ENCODE peak calls at places on chromosomes 16 and 17, in five cellular contexts. E, G, L, M and P are unnamed samples.

GRCh38 chr16:3058173-3059030 is 7.0 kb upstream of the IL32 start:
- DNase-seq in E (peak; percentile 15), G (no peak), L (no peak), M (no peak), P (no peak)

GRCh38 chr17:6269474-6269873 is 165.4 kb downstream of the AIPL1 start:
- DNase-seq in E (no peak), G (peak; percentile 56), L (no peak), M (peak; percentile 1), P (peak; percentile 28)

GRCh38 chr16:56848955-56849689 is 15.9 kb upstream of the SLC12A3 start:
- DNase-seq in E (peak; percentile 81), G (peak; percentile 79), L (no peak), M (no peak), P (peak; percentile 81)

GRCh38 chr16:11319529-11320146 is 25.6 kb upstream of the RMI2 start:
- DNase-seq in E (no peak), G (no peak), L (no peak), M (no peak), P (peak; percentile 43)

GRCh38 chr16:82630688-82631087 is 3.9 kb downstream of the CDH13 start:
- DNase-seq in E (no peak), G (no peak), L (no peak), M (no peak), P (no peak)

GRCh38 chr16:4341250-4341649 is 9.9 kb downstream of the PAM16 start:
- DNase-seq in E (no peak), G (no peak), L (no peak), M (no peak), P (no peak)

GRCh38 chr16:4994719-4995434 is 36.7 kb downstream of the SEC14L5 start:
- DNase-seq in E (no peak), G (no peak), L (no peak), M (no peak), P (no peak)

GRCh38 chr17:30805944-30806456 is 18.5 kb downstream of the CRLF3 start:
- DNase-seq in E (no peak), G (no peak), L (no peak), M (no peak), P (no peak)

GRCh38 chr17:78128616-78129384 is at the start of gene TMC6:
- DNase-seq in E (no peak), G (peak; percentile 89), L (peak; percentile 40), M (no peak), P (peak; percentile 57)

GRCh38 chr17:8740486-8740885 is 4.2 kb downstream of the CCDC42 start:
- DNase-seq in E (no peak), G (no peak), L (no peak), M (no peak), P (no peak)

GRCh38 chr17:79979201-79979840 is 56.4 kb downstream of the TBC1D16 start:
- DNase-seq in E (no peak), G (no peak), L (no peak), M (no peak), P (no peak)

GRCh38 chr17:56172517-56172982 is 19.3 kb downstream of the ANKFN1 start:
- DNase-seq in E (no peak), G (no peak), L (no peak), M (no peak), P (no peak)

GRCh38 chr17:73482251-73482661 is 162.0 kb downstream of the SDK2 start:
- DNase-seq in E (no peak), G (no peak), L (no peak), M (no peak), P (no peak)

GRCh38 chr16:69934751-69935150 is 16.4 kb upstream of the CLEC18A start:
- DNase-seq in E (no peak), G (no peak), L (no peak), M (no peak), P (no peak)

GRCh38 chr17:76646712-76647111 is 3.2 kb upstream of the ST6GALNAC1 start:
- DNase-seq in E (no peak), G (no peak), L (no peak), M (no peak), P (no peak)

GRCh38 chr17:75516619-75517276 is 420 bp downstream of the TSEN54 start:
- DNase-seq in E (no peak), G (no peak), L (peak; percentile 65), M (no peak), P (no peak)

GRCh38 chr17:55245986-55246385 is 18.8 kb upstream of the HLF start:
- DNase-seq in E (no peak), G (no peak), L (no peak), M (no peak), P (no peak)

GRCh38 chr17:27242951-27243350 is 51.0 kb upstream of the WSB1 start:
- DNase-seq in E (no peak), G (no peak), L (no peak), M (no peak), P (no peak)

GRCh38 chr17:6457688-6458190 is 13.5 kb downstream of the PIMREG start:
- DNase-seq in E (no peak), G (no peak), L (no peak), M (no peak), P (peak; percentile 10)

GRCh38 chr17:218711-219110 is 37.3 kb upstream of the DOC2B start:
- DNase-seq in E (no peak), G (no peak), L (no peak), M (no peak), P (no peak)

GRCh38 chr16:14286381-14287230 is 215.5 kb downstream of the MRTFB start:
- DNase-seq in E (no peak), G (peak; percentile 19), L (no peak), M (no peak), P (no peak)

GRCh38 chr17:21376835-21377690 is 906 bp downstream of the KCNJ12 start:
- DNase-seq in E (no peak), G (peak; percentile 39), L (no peak), M (no peak), P (no peak)

GRCh38 chr16:12462690-12463646 is 340.7 kb downstream of the CPPED1 start:
- DNase-seq in E (no peak), G (no peak), L (no peak), M (no peak), P (no peak)

GRCh38 chr17:1460233-1460632 is 4.2 kb upstream of the CRK start:
- DNase-seq in E (peak; percentile 53), G (peak; percentile 16), L (no peak), M (no peak), P (no peak)

GRCh38 chr17:43015579-43015978 is 6.6 kb downstream of the VAT1 start:
- DNase-seq in E (no peak), G (no peak), L (no peak), M (no peak), P (no peak)

GRCh38 chr17:21318439-21318838 is 33.9 kb downstream of the MAP2K3 start:
- DNase-seq in E (no peak), G (no peak), L (no peak), M (no peak), P (no peak)

GRCh38 chr17:73023759-73024158 is 68.7 kb downstream of the SLC39A11 start:
- DNase-seq in E (no peak), G (no peak), L (no peak), M (no peak), P (no peak)

GRCh38 chr16:86584726-86585721 is 6.7 kb downstream of the FOXL1 start:
- DNase-seq in E (peak; percentile 93), G (no peak), L (no peak), M (no peak), P (no peak)

GRCh38 chr17:7404737-7405412 is 978 bp upstream of the TMEM256 start:
- DNase-seq in E (no peak), G (no peak), L (no peak), M (no peak), P (peak; percentile 79)